ENCODE peak calls at places on chromosomes 16 and 17, in six cellular contexts. H is H1, D is SK-N-SH, U is GM12891, Z is GM12878, Q is HepG2. R is an unnamed sample.

GRCh38 chr17:73470369-73470768 is 158.6 kb upstream of the CDC42EP4 start:
- DNase-seq in H (no peak), D (no peak), U (no peak), Z (no peak), Q (no peak), R (no peak)

GRCh38 chr16:81621496-81621895 is 157.6 kb upstream of the PLCG2 start:
- DNase-seq in H (no peak), D (no peak), U (no peak), Z (no peak), Q (no peak), R (no peak)

GRCh38 chr16:29806641-29807425 is 504 bp downstream of the MAZ start:
- DNase-seq in H (peak; percentile 79), D (peak; percentile 70), U (no peak), Z (no peak), Q (peak; percentile 76), R (no peak)

GRCh38 chr17:49456172-49456965 is 38.7 kb upstream of the NGFR start:
- DNase-seq in H (no peak), D (no peak), U (no peak), Z (no peak), Q (no peak), R (no peak)

GRCh38 chr17:2057130-2057713 is 2.3 kb downstream of the HIC1 start:
- DNase-seq in H (peak; percentile 64), D (no peak), U (no peak), Z (no peak), Q (no peak), R (no peak)

GRCh38 chr17:45046536-45047125 is 4.8 kb downstream of the DCAKD start:
- DNase-seq in H (no peak), D (no peak), U (no peak), Z (peak; percentile 68), Q (no peak), R (no peak)

GRCh38 chr16:78137782-78138616 is 38.5 kb downstream of the WWOX start:
- DNase-seq in H (no peak), D (no peak), U (peak; percentile 12), Z (no peak), Q (no peak), R (no peak)

GRCh38 chr17:73096866-73097265 is 4.4 kb upstream of the SLC39A11 start:
- DNase-seq in H (no peak), D (no peak), U (no peak), Z (no peak), Q (no peak), R (no peak)

GRCh38 chr16:5030251-5030870 is 3.4 kb downstream of the NAGPA start:
- DNase-seq in H (no peak), D (no peak), U (no peak), Z (no peak), Q (no peak), R (no peak)

GRCh38 chr17:32267690-32268205 is 2.1 kb downstream of the RHBDL3 start:
- DNase-seq in H (peak; percentile 56), D (no peak), U (no peak), Z (no peak), Q (no peak), R (no peak)

GRCh38 chr17:59842901-59843652 is 49.7 kb downstream of the TUBD1 start:
- DNase-seq in H (no peak), D (no peak), U (no peak), Z (peak; percentile 80), Q (peak; percentile 96), R (no peak)

GRCh38 chr16:70635356-70636016 is 10.9 kb upstream of the IL34 start:
- DNase-seq in H (no peak), D (no peak), U (no peak), Z (no peak), Q (no peak), R (no peak)

DNA sequence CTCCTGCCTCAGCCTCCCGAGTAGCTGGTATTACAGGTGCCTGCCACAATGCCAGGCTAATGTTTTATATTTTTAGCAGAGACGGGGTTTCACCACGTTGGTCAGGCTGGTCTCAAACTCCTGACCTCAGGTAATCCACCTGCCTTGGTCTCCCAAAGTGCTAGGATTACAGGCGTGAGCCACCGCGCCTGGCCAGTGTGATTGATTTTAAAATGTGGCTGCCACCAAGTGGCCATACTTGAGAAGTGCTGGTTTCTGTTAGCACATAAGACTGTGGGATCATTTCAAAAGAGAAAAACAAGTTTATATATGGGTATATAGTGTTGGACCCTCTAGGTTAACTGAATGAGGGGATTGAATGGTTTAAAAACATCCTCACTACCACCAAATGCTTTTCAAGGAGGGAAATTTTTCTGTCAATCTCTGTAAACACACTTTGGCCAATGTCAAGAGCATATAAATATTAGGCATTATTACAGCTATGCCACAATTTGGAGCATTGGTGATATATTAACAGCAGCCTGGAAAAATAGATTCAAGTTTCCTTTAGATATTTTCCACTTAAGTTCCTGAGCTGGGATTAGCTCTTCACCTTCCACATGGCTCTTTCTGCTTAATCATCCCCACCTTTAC is 13.5 kb upstream of the DHRS13 start:
- DNase-seq in H (no peak), D (peak; percentile 49), U (no peak), Z (no peak), Q (peak; percentile 38), R (no peak)
- TF ChIP-seq TAF1 in H (no peak), D (no peak), U (no peak), Z (no peak), Q (no peak), R (no peak)

DNA sequence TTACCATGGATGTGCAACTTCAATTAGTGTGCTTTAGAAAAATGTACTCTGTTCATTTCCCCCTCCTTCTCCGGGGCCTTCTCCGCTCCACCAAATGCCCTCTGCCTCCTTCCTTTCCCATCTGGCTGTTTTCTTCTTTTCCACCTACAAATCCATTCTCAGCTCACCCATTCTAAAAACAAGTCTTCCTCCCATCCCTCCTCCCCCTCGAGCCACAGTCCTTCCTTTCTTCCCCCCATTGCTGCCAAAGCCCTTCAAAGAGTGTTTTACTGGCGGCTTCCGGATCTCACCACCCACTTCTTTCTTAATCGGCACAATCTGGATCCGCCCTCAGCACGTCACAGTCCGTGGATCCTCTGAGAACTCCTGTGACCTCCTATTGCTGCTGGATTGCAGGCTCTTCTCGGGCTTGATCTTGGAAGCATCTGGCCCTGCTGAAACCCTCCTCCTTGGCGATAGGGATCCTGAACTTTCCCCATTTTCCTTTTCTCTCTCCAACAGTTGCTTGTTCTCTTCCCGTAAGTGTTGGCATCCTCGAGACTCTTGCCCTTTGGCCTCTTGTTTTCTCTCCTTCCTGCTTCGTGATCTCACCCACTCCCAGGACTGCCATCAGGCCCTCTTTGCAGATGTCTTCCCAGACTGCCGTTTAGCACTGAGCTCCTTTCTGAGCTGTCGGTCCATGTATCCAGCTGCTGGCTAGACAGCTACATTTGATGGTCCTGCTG is 36.0 kb upstream of the FBXO47 start:
- DNase-seq in H (no peak), D (no peak), U (no peak), Z (no peak), Q (no peak), R (no peak)
- TF ChIP-seq POLR2AphosphoS5 in H (no peak), D (no peak), U (no peak), Z (no peak), Q (no peak), R (no peak)

DNA sequence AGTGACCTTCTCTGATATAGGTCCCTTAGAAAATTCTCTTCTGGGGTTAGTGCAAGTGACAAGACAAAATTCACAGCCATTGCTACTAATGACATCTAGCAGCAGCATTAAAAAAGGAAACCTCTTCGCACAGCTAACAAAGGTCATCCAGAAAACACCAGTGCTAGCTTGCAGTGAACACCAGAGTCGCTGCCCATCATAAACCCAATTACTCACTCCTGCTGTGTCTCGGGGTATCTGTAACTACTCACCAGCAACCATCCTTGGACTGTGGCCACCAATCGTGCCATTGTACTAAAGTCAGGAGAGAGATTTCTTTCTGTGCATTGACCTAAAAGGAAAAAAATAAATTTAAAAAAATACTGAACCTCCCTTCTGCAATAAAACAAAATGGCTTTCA is 1494.7 kb upstream of the CDH8 start:
- DNase-seq in H (no peak), D (no peak), U (no peak), Z (no peak), Q (no peak), R (no peak)
- TF ChIP-seq TAF1 in H (no peak), D (no peak), U (no peak), Z (no peak), Q (no peak), R (no peak)

GRCh38 chr17:75077072-75077489 is 10.7 kb upstream of the SLC16A5 start:
- DNase-seq in H (no peak), D (no peak), U (no peak), Z (no peak), Q (peak; percentile 76), R (peak; percentile 41)

GRCh38 chr17:75075597-75076253 is 12.0 kb upstream of the SLC16A5 start:
- DNase-seq in H (no peak), D (no peak), U (no peak), Z (no peak), Q (no peak), R (peak; percentile 9)

GRCh38 chr17:75078097-75079022 is 9.4 kb upstream of the SLC16A5 start:
- DNase-seq in H (no peak), D (no peak), U (no peak), Z (peak; percentile 40), Q (no peak), R (peak; percentile 23)

GRCh38 chr17:75079023-75079373 is 8.8 kb upstream of the SLC16A5 start:
- DNase-seq in H (no peak), D (no peak), U (no peak), Z (no peak), Q (no peak), R (no peak)

DNA sequence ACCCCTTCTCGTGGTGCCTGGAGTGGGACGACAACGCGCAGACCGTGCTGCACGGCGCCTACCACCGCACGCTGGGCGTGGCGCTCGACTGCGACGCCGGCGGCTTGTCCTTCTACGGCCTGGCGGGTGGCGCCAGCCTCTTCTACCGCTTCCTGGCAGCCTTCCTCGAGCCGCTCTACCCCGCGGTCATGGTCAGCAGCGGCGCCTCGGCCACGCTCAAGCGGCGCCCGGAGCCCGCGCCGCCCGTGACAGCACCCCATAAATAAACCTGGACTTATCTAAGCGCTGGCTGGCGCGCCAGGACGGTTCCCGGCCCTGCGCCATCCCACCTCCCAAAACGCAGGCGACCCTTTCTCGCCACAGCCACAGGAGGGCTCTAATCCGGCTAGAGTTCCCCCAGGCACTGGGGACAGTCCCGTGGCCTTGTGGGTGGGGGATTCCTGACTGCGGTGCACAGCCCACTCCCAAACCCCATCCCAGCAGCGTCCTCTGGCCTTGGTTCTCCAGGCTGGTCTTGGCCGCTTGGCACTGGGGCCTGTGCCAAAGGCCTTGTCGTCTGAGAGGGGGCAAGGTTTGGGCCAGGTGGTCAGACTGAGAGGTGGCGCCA is 10.2 kb upstream of the SLC16A5 start:
- DNase-seq in H (no peak), D (no peak), U (peak; percentile 56), Z (no peak), Q (no peak), R (peak; percentile 68)
- TF ChIP-seq POLR2AphosphoS5 in H (no peak), D (no peak), U (no peak), Z (no peak), Q (no peak), R (no peak)

DNA sequence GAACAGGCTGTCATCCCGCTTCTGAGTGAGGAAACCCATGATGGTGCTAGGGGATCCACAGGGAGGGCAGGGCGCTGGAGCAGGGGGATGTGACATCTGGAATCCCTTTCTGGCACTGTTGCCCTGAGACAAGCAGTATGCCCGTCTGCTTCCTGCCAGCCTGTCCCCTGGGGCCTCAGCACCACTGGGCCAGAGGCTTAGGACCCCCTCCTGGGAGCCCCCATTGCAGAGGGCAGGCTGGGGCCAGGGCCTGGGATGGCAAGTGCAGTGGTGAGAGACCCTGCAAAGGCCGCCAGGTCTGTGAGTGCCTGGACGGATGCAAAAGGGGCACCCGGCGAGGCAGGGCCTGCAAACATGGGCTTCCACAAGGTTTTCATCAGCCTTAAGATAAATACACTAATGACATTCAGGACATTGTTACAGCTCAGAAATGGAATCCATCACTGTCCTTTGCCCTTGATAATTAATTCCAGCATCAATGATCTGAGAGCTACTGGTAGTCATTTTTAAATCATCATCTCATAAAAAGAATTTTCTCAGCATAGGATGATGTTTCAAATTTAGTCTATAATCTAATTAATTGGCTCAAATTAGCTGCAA is 51.6 kb downstream of the PRMT7 start:
- DNase-seq in H (no peak), D (peak; percentile 93), U (no peak), Z (no peak), Q (no peak), R (no peak)
- TF ChIP-seq TAF1 in H (no peak), D (no peak), U (no peak), Z (no peak), Q (no peak), R (no peak)